ENCODE peak calls at places on chromosomes 13 and 19, in six cellular contexts. F is Peyer's patch, T is OCI-LY7, W is adrenal gland, E is aorta, Y is thyroid gland. S is an unnamed sample.

GRCh38 chr19:37931941-37932655 is 25.1 kb downstream of the SIPA1L3 start:
- DNase-seq in F (peak), T (peak), W (peak), E (peak), Y (peak), S (peak)

GRCh38 chr13:105920375-105920774 is 615.1 kb downstream of the EFNB2 start:
- DNase-seq in F (no peak), T (no peak), W (no peak), E (no peak), Y (no peak), S (peak)

GRCh38 chr19:871446-872265 is 12.2 kb downstream of the CFD start:
- DNase-seq in F (no peak), T (no peak), W (peak), E (no peak), Y (no peak), S (no peak)

GRCh38 chr13:32734511-32734910 is 148.3 kb downstream of the PDS5B start:
- DNase-seq in F (no peak), T (no peak), W (no peak), E (no peak), Y (no peak), S (peak)

GRCh38 chr13:80131204-80131603 is 209.7 kb downstream of the SPRY2 start:
- DNase-seq in F (peak), T (no peak), W (peak), E (peak), Y (peak), S (no peak)

GRCh38 chr19:16714702-16715294 is 4.8 kb upstream of the NWD1 start:
- DNase-seq in F (peak), T (peak), W (peak), E (peak), Y (peak), S (no peak)

GRCh38 chr13:32791545-32792172 is 205.4 kb downstream of the PDS5B start:
- DNase-seq in F (no peak), T (peak), W (no peak), E (no peak), Y (no peak), S (no peak)

GRCh38 chr19:10852098-10852800 is 4.0 kb downstream of the C19orf38 start:
- DNase-seq in F (no peak), T (no peak), W (no peak), E (no peak), Y (no peak), S (peak)

GRCh38 chr13:48636550-48636949 is 17.2 kb upstream of the CYSLTR2 start:
- DNase-seq in F (no peak), T (no peak), W (no peak), E (no peak), Y (no peak), S (peak)

DNA sequence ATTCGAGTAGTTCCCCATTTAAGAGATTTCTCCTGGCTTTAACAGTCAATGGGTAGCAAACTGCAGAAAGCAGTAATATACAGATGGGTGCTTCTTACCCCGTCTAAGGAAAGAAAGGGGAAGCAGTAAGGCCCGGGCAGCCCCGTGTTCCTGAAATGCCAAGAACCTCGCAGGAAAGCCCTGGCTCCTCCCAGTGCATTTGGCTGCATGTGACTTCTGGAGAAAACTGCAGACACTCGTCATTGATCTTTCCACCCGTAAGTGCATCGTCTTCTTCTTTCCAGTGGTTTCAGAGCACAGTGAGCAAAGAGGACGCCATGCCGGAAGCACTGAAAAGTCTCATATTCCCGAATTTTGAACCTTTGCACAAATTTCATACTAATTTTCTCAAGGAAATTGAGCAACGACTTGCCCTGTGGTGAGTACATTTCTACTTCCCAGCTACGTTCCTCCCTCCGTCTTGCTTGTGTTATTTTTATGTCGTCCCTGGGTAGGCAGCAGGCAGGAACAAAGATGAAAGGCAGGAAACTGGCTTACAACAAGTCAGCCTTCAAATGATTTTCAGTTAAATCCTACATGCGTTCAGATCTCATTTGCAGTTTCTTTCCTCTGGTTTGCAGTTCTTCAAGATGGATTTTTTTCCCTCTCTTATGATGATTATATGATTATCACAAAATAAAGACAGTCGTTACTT is 165.1 kb downstream of the STK24 start:
- DNase-seq in F (no peak), T (no peak), W (peak), E (peak), Y (peak), S (no peak)
- H3K27ac ChIP-seq in F (no peak), T (no peak), W (no peak), E (no peak), Y (peak), S (no peak)

DNA sequence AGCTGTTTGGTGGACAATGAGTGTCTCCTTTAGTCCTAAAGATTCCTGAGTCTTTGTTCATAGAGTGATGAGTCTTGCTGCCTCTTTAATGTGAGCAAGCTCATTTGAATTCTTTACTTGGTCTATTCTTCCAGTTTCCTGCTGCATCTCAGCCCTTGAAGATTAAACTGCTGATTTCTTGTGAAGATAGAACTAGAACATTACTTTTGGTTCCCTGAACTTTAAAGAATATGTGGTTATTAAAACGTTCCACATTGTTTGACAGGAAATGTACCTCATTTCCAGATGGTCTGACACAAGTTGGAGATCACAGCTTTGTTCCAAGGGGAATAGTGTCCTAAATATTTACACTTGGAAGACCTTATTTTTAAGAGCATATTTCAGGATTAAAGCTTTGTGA is 52.0 kb downstream of the SLAIN1 start:
- DNase-seq in F (no peak), T (no peak), W (no peak), E (no peak), Y (no peak), S (no peak)
- H3K27ac ChIP-seq in F (no peak), T (no peak), W (no peak), E (no peak), Y (no peak), S (no peak)

GRCh38 chr13:50682966-50683365 is 160.5 kb downstream of the DLEU7 start:
- DNase-seq in F (no peak), T (no peak), W (no peak), E (no peak), Y (no peak), S (no peak)

GRCh38 chr13:50685491-50685890 is 158.0 kb downstream of the DLEU7 start:
- DNase-seq in F (no peak), T (no peak), W (peak), E (peak), Y (peak), S (no peak)

GRCh38 chr13:50682002-50682401 is 161.5 kb downstream of the DLEU7 start:
- DNase-seq in F (no peak), T (no peak), W (no peak), E (no peak), Y (no peak), S (no peak)

GRCh38 chr13:50686547-50686946 is 156.9 kb downstream of the DLEU7 start:
- DNase-seq in F (no peak), T (no peak), W (no peak), E (no peak), Y (no peak), S (no peak)

DNA sequence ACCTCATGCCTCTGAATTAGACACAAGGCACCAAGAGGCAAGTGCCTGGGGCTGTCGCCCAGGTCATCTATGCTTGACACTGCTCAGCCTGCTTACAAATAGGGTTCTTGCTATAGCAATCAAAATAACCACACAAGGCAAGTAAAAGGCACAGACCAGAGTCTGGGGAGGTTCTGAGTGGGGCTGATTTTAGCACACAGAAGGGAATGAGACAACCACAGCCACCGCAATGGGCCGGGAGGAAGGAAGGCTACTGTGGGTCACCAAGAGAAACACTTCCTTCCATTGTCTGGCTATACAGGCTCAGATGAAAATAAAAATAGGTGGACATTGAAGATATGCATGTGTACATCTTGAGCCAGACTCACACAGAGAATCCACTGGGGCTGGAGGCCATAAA is 159.1 kb downstream of the DLEU7 start:
- DNase-seq in F (no peak), T (no peak), W (no peak), E (peak), Y (no peak), S (no peak)
- H3K27ac ChIP-seq in F (no peak), T (no peak), W (no peak), E (no peak), Y (no peak), S (no peak)

DNA sequence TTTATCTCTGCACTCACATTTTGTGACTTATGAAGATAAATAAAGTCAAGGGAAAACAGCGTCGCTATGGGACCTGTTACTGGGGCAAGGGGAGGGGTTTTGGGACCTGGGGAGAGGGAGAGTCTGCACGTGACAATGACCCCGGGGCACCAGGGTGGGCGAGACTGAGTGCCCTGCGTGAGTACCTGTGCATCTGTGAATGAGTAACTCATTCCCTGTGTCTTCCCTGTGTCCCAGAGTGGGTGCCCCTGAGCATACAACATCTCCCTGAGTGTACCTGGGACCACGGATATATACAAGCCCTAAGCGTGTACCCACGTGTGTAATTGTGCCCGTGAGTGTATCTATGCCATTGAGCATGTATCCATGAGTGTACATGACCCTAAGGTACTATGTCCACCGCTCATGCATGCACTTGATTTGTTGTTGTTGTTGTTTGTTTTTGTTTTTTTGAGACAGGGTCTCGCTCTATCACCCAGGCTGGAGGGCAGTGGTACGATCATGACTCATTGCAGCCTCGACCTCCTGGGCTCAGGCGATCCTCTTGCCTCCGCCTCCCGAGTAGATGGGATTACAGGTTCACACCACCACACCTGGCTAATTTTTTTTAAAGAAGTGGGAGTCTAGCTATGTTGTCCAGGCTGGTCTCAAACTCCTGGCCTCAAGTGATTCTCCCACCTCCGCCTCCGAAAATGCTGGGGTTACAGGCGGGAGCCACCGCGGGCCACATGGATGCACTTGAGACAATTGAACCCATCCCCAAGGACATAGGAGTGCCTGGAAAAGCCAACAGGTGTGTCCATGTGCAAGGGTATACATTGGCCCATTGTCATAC is 645 bp upstream of the TRAPPC5 start:
- DNase-seq in F (no peak), T (no peak), W (no peak), E (no peak), Y (no peak), S (no peak)
- H3K27ac ChIP-seq in F (no peak), T (no peak), W (no peak), E (no peak), Y (no peak), S (no peak)

GRCh38 chr13:99417151-99417820 is 84.0 kb upstream of the TM9SF2 start:
- DNase-seq in F (no peak), T (no peak), W (no peak), E (peak), Y (no peak), S (no peak)
- H3K27ac ChIP-seq in F (no peak), T (no peak), W (no peak), E (no peak), Y (no peak), S (no peak)

DNA sequence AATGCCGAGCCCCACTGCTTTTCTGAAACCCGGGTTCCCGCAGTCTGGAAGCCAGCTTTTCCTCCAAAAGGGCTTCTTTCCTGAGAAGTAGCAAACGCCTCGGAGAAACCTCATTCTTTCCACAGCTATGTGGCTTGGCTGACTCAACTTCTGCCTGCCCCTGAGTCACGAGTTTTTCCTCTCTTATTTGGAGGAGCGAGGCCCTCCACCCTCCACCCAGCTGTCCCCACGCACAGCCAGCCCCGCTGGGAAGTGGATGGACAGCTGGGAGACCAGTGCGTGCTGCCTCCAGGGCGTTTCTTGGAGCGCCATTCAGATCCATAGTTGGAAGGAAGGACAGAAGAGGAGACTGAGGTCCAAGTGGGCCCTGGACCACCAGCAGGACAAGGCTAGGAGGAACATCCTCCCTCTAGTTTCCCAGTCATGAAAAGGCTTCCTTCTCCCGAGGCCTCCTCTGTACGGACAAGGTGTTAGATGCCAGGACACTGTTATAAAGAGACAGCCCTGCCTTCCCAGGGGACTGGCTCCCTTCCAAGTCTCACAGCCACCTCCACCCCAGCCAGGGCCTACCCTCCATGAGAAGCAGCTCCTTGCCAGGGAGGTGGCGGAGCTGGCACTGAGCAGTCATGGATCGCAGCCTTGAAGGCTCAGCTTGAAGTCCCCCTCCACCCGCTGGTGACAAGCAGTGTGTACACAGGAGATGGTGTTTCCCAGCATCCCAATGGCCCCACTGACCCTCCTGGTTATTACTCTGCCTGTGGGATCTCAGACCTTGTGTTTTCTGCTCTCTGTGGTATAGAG is 2.5 kb upstream of the PLEKHF1 start:
- DNase-seq in F (no peak), T (no peak), W (peak), E (peak), Y (peak), S (no peak)
- H3K27ac ChIP-seq in F (peak), T (no peak), W (peak), E (peak), Y (peak), S (peak)

GRCh38 chr19:40371802-40372122 is 18.2 kb downstream of the HIPK4 start:
- DNase-seq in F (no peak), T (no peak), W (no peak), E (no peak), Y (no peak), S (no peak)
- H3K27ac ChIP-seq in F (no peak), T (no peak), W (no peak), E (no peak), Y (no peak), S (no peak)

GRCh38 chr13:44305845-44306244 is 67.8 kb upstream of the SERP2 start:
- DNase-seq in F (no peak), T (no peak), W (no peak), E (no peak), Y (no peak), S (no peak)

GRCh38 chr13:44307255-44307654 is 66.4 kb upstream of the SERP2 start:
- DNase-seq in F (no peak), T (no peak), W (no peak), E (no peak), Y (no peak), S (no peak)

GRCh38 chr13:44307844-44308243 is 65.8 kb upstream of the SERP2 start:
- DNase-seq in F (no peak), T (no peak), W (no peak), E (no peak), Y (no peak), S (no peak)

GRCh38 chr13:44305216-44305615 is 68.4 kb upstream of the SERP2 start:
- DNase-seq in F (no peak), T (no peak), W (no peak), E (no peak), Y (no peak), S (no peak)

DNA sequence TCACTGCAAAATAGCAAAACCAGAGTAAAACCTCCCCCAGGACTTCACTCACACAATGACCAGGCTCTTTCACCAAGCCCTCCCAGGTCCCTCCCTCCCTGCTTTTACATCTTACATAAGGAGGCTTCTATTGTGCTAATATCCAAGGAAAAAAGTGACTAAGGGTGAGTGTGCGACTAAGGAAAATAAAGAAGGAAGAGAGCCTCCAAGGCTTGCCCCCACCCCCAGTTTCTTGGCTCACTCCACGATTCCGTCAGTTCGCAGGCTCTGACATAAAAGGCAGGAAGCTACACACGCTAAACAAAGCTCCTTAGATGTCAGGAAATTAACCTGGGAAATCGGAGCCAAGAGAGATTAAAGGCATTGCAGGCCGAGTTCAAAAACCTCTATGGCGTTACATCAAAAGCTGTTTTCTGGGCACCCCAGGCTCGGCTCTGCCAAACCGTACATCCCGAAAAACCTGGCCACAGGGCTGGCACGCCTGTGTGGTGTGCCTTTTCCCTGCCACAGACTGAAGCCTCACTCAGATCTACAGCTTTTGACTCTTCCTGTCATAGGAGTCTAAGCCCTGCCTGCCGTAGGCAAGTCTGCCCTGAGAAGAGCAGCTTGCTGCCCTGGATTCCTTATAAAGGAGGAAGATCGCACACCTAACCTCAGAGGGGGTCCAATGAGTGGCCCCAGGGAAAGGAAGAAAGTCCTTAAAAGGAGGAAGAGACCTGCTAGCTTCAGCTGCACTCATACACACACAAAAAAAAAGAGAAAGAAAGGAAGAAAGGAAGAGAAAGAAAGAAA is 67.0 kb upstream of the SERP2 start:
- DNase-seq in F (no peak), T (no peak), W (peak), E (peak), Y (no peak), S (peak)
- H3K27ac ChIP-seq in F (peak), T (no peak), W (peak), E (peak), Y (peak), S (peak)